ENCODE peak calls at places on chromosomes 4 and X, in four cellular contexts. One of them, this sample, is unnamed. For H3K36me3, the result is how much of the 10 kb centered on the place peaks cover.

GRCh38 chr4:42284030-42284429 is 113.3 kb upstream of the SHISA3 start:
- DNase-seq in HCT116: no peak
- DNase-seq in lung: no peak
- DNase-seq in bronchial epithelial cell: no peak
- DNase-seq in this sample: no peak

GRCh38 chrX:149504226-149504914 is 736 bp downstream of the IDS start:
- DNase-seq in bronchial epithelial cell: no peak
- DNase-seq in HCT116: no peak
- DNase-seq in lung: no peak
- DNase-seq in this sample: no peak

GRCh38 chr4:151719045-151719743 is 41.6 kb downstream of the GATB start:
- DNase-seq in lung: no peak
- DNase-seq in HCT116: no peak
- DNase-seq in bronchial epithelial cell: no peak
- DNase-seq in this sample: no peak

GRCh38 chr4:78056265-78057129 is 626 bp upstream of the FRAS1 start:
- DNase-seq in lung: peak
- DNase-seq in bronchial epithelial cell: peak
- DNase-seq in HCT116: peak
- DNase-seq in this sample: no peak

GRCh38 chr4:103046416-103047290 is 27.1 kb upstream of the SLC9B1 start:
- DNase-seq in lung: no peak
- DNase-seq in HCT116: peak
- DNase-seq in bronchial epithelial cell: peak
- DNase-seq in this sample: no peak

GRCh38 chr4:41428941-41429669 is 108.9 kb upstream of the LIMCH1 start:
- DNase-seq in bronchial epithelial cell: no peak
- DNase-seq in lung: peak
- DNase-seq in HCT116: no peak
- DNase-seq in this sample: no peak

GRCh38 chr4:1731180-1731579 is 9.9 kb downstream of the TACC3 start:
- DNase-seq in lung: no peak
- DNase-seq in bronchial epithelial cell: peak
- DNase-seq in HCT116: no peak
- DNase-seq in this sample: no peak

GRCh38 chr4:3638080-3638715 is 106.0 kb upstream of the LRPAP1 start:
- DNase-seq in bronchial epithelial cell: no peak
- DNase-seq in lung: no peak
- DNase-seq in HCT116: no peak
- DNase-seq in this sample: no peak

GRCh38 chrX:78064152-78064551 is 39.9 kb upstream of the PGK1 start:
- DNase-seq in lung: no peak
- DNase-seq in HCT116: no peak
- DNase-seq in bronchial epithelial cell: no peak
- DNase-seq in this sample: no peak

GRCh38 chr4:121421594-121421993 is 40.8 kb upstream of the QRFPR start:
- DNase-seq in HCT116: peak
- DNase-seq in lung: no peak
- DNase-seq in bronchial epithelial cell: peak
- DNase-seq in this sample: no peak
- H3K36me3 ChIP-seq in HCT116: under half
- H3K36me3 ChIP-seq in lung: under half
- H3K36me3 ChIP-seq in bronchial epithelial cell: under half
- H3K36me3 ChIP-seq in this sample: under half

GRCh38 chr4:15011166-15011565 is 8.9 kb downstream of the CPEB2 start:
- DNase-seq in lung: no peak
- DNase-seq in HCT116: no peak
- DNase-seq in bronchial epithelial cell: no peak
- DNase-seq in this sample: no peak
- H3K36me3 ChIP-seq in lung: under half
- H3K36me3 ChIP-seq in HCT116: under half
- H3K36me3 ChIP-seq in bronchial epithelial cell: under half
- H3K36me3 ChIP-seq in this sample: under half

GRCh38 chr4:183285886-183286285 is 34.2 kb downstream of the CLDN22 start:
- DNase-seq in HCT116: no peak
- DNase-seq in lung: no peak
- DNase-seq in bronchial epithelial cell: no peak
- DNase-seq in this sample: no peak
- H3K36me3 ChIP-seq in HCT116: under half
- H3K36me3 ChIP-seq in lung: under half
- H3K36me3 ChIP-seq in bronchial epithelial cell: under half
- H3K36me3 ChIP-seq in this sample: half or more

GRCh38 chr4:186604124-186604627 is 48.8 kb upstream of the MTNR1A start:
- DNase-seq in bronchial epithelial cell: no peak
- DNase-seq in HCT116: no peak
- DNase-seq in lung: no peak
- DNase-seq in this sample: no peak
- H3K36me3 ChIP-seq in bronchial epithelial cell: under half
- H3K36me3 ChIP-seq in HCT116: half or more
- H3K36me3 ChIP-seq in lung: under half
- H3K36me3 ChIP-seq in this sample: half or more

GRCh38 chr4:108155373-108155772 is 13.4 kb downstream of the LEF1 start:
- DNase-seq in lung: no peak
- DNase-seq in bronchial epithelial cell: no peak
- DNase-seq in HCT116: no peak
- DNase-seq in this sample: peak
- H3K36me3 ChIP-seq in lung: under half
- H3K36me3 ChIP-seq in bronchial epithelial cell: under half
- H3K36me3 ChIP-seq in HCT116: under half
- H3K36me3 ChIP-seq in this sample: under half

GRCh38 chr4:88448905-88449689 is 7.8 kb upstream of the HERC5 start:
- DNase-seq in HCT116: no peak
- DNase-seq in bronchial epithelial cell: no peak
- DNase-seq in lung: no peak
- DNase-seq in this sample: no peak
- H3K36me3 ChIP-seq in HCT116: under half
- H3K36me3 ChIP-seq in bronchial epithelial cell: under half
- H3K36me3 ChIP-seq in lung: under half
- H3K36me3 ChIP-seq in this sample: under half

DNA sequence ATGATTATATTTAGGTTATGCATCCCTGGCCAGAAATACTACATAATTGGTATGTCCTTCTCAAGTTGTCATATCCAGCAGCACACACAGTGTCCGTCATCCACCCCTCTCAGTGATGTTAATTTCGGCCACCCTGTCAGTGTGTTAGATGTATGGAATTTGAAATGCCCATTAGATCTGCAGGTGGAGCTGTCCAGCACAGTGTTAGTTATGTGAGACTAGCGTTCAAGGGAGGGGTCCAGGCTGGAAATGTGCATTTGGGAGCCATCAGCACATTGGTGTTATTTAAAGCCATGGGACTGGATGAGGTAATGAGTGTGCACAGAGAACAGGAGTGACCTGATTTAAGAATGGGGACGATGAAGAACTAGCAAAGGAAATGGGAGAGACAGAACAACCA is 22.4 kb downstream of the ANAPC4 start:
- DNase-seq in lung: no peak
- DNase-seq in bronchial epithelial cell: no peak
- DNase-seq in HCT116: no peak
- DNase-seq in this sample: no peak
- H3K36me3 ChIP-seq in lung: under half
- H3K36me3 ChIP-seq in bronchial epithelial cell: under half
- H3K36me3 ChIP-seq in HCT116: under half
- H3K36me3 ChIP-seq in this sample: under half

DNA sequence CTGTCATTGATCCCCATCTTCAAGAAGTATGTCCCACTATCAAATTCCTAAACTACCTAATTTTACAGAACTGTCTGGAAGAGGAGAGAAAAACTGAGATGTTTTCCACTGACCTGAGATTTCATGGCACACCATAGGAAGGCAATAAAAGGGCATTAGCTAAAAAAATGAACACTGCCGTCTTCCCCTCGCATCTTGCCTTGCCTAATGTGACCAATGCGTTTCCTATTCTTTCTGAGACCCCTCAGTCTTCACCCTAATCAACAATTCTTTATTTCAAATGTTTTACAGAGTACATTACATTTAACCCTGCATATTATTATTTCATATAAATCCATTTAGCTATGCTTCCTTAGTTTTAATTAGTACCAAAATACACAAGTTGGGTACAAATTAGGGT is 43.6 kb downstream of the ZNF827 start:
- DNase-seq in lung: no peak
- DNase-seq in HCT116: no peak
- DNase-seq in bronchial epithelial cell: no peak
- DNase-seq in this sample: no peak
- H3K36me3 ChIP-seq in lung: under half
- H3K36me3 ChIP-seq in HCT116: under half
- H3K36me3 ChIP-seq in bronchial epithelial cell: under half
- H3K36me3 ChIP-seq in this sample: under half

This sample was measured in SJSA1.